ENCODE peak calls at places on chromosomes 3 and 15, in four cellular contexts. U is M059J; I is stimulated activated CD8-positive, alpha-beta memory T cell treated with anti-CD3 and anti-CD28 coated beads, Interleukin-7, amount 100 ng/mL, for 4 hours; X is GM23248. S is an unnamed sample.

GRCh38 chr3:168047190-168047795 is 48.4 kb downstream of the GOLIM4 start:
- DNase-seq in U (peak), I (no peak), X (peak), S (peak)

GRCh38 chr15:58545307-58546065 is 113.7 kb downstream of the LIPC start:
- DNase-seq in U (peak), I (peak), X (no peak), S (no peak)

GRCh38 chr3:45002680-45003079 is 23.4 kb upstream of the CLEC3B start:
- DNase-seq in U (no peak), I (no peak), X (no peak), S (no peak)

GRCh38 chr3:171833775-171834460 is 9.2 kb upstream of the TMEM212 start:
- DNase-seq in U (peak), I (no peak), X (peak), S (no peak)

GRCh38 chr15:91857772-91858171 is 4.3 kb downstream of the SLCO3A1 start:
- DNase-seq in U (no peak), I (peak), X (no peak), S (no peak)

GRCh38 chr3:150945226-150945625 is 27.3 kb downstream of the CLRN1 start:
- DNase-seq in U (peak), I (no peak), X (peak), S (no peak)

GRCh38 chr3:65484964-65485363 is 553.8 kb downstream of the MAGI1 start:
- DNase-seq in U (no peak), I (no peak), X (peak), S (no peak)

GRCh38 chr15:90870354-90871096 is 2.1 kb downstream of the FURIN start:
- DNase-seq in U (peak), I (no peak), X (peak), S (no peak)

GRCh38 chr15:85414495-85414894 is 34.1 kb downstream of the AKAP13 start:
- DNase-seq in U (peak), I (no peak), X (peak), S (no peak)

GRCh38 chr3:61857297-61857696 is 295.9 kb downstream of the PTPRG start:
- DNase-seq in U (no peak), I (no peak), X (no peak), S (no peak)

GRCh38 chr3:9387322-9387655 is 10.1 kb upstream of the SETD5 start:
- DNase-seq in U (no peak), I (no peak), X (no peak), S (no peak)

GRCh38 chr15:27250223-27250622 is 279.2 kb downstream of the GABRG3 start:
- DNase-seq in U (no peak), I (no peak), X (peak), S (no peak)

GRCh38 chr3:17424137-17424536 is 318.3 kb downstream of the TBC1D5 start:
- DNase-seq in U (no peak), I (no peak), X (peak), S (no peak)

GRCh38 chr3:126927405-126927750 is 55.5 kb upstream of the PLXNA1 start:
- DNase-seq in U (no peak), I (no peak), X (peak), S (no peak)

GRCh38 chr15:76209948-76210347 is 101.3 kb downstream of the ETFA start:
- DNase-seq in U (no peak), I (no peak), X (no peak), S (no peak)

GRCh38 chr15:46091860-46092450 is 457.1 kb downstream of the SQOR start:
- DNase-seq in U (peak), I (no peak), X (peak), S (peak)

GRCh38 chr3:66400381-66401156 is 100.3 kb downstream of the LRIG1 start:
- DNase-seq in U (peak), I (no peak), X (no peak), S (no peak)

GRCh38 chr15:74519311-74519710 is 21.7 kb upstream of the ARID3B start:
- DNase-seq in U (peak), I (no peak), X (peak), S (no peak)

GRCh38 chr3:197749315-197749600 is 425 bp upstream of the FYTTD1 start:
- DNase-seq in U (peak), I (peak), X (peak), S (peak)

GRCh38 chr3:31444220-31445142 is 88.2 kb upstream of the STT3B start:
- DNase-seq in U (no peak), I (no peak), X (no peak), S (no peak)

GRCh38 chr3:148943531-148944200 is 47.7 kb upstream of the GYG1 start:
- DNase-seq in U (peak), I (no peak), X (peak), S (peak)

GRCh38 chr15:101107625-101108457 is 144.0 kb downstream of the CHSY1 start:
- DNase-seq in U (no peak), I (no peak), X (no peak), S (no peak)

GRCh38 chr15:44729394-44729913 is 6.9 kb upstream of the TRIM69 start:
- DNase-seq in U (peak), I (no peak), X (no peak), S (no peak)

GRCh38 chr3:41202075-41202833 is 2.9 kb downstream of the CTNNB1 start:
- DNase-seq in U (no peak), I (no peak), X (no peak), S (no peak)

GRCh38 chr3:63993653-63994079 is 29.6 kb downstream of the PSMD6 start:
- DNase-seq in U (peak), I (peak), X (peak), S (peak)

GRCh38 chr15:69798481-69799315 is 299.0 kb downstream of the TLE3 start:
- DNase-seq in U (peak), I (no peak), X (peak), S (no peak)

GRCh38 chr3:120642368-120642948 is 39.6 kb downstream of the HGD start:
- DNase-seq in U (peak), I (no peak), X (peak), S (no peak)

GRCh38 chr15:41256577-41257038 is 25.5 kb downstream of the CHP1 start:
- DNase-seq in U (no peak), I (no peak), X (no peak), S (no peak)

GRCh38 chr3:12343091-12343494 is 54.2 kb downstream of the PPARG start:
- DNase-seq in U (peak), I (no peak), X (no peak), S (no peak)

GRCh38 chr3:172280406-172281051 is 167.7 kb downstream of the GHSR start:
- DNase-seq in U (peak), I (no peak), X (peak), S (no peak)

GRCh38 chr3:179234244-179234643 is 16.7 kb downstream of the KCNMB3 start:
- DNase-seq in U (no peak), I (no peak), X (no peak), S (no peak)

GRCh38 chr15:51030649-51031316 is 63.9 kb downstream of the TNFAIP8L3 start:
- DNase-seq in U (peak), I (no peak), X (peak), S (no peak)

GRCh38 chr3:51735039-51735438 is 28.2 kb downstream of the GRM2 start:
- DNase-seq in U (no peak), I (no peak), X (no peak), S (no peak)

GRCh38 chr15:76345880-76346665 is 9.5 kb downstream of the ISL2 start:
- DNase-seq in U (peak), I (no peak), X (peak), S (no peak)

GRCh38 chr3:5428607-5429516 is 241.4 kb downstream of the EDEM1 start:
- DNase-seq in U (no peak), I (no peak), X (no peak), S (no peak)

GRCh38 chr3:149174901-149175300 is 45.5 kb downstream of the HPS3 start:
- DNase-seq in U (peak), I (no peak), X (peak), S (no peak)

GRCh38 chr3:143676742-143677141 is 171.5 kb downstream of the SLC9A9 start:
- DNase-seq in U (no peak), I (no peak), X (no peak), S (no peak)